ENCODE peak calls at places on chromosome X, in seven cellular contexts. A is brain microvascular endothelial cell, H is transverse colon, C is suprapubic skin, R is psoas muscle, G is H9, L is fibroblast of lung. W is an unnamed sample.

GRCh38 chrX:65596270-65596669 is 61.7 kb upstream of the LAS1L start:
- DNase-seq in G (no peak), C (no peak), A (peak; percentile 22), L (peak; percentile 57), H (peak; percentile 24), R (no peak), W (no peak)

GRCh38 chrX:110120025-110120424 is 117.1 kb downstream of the TMEM164 start:
- DNase-seq in C (no peak), A (no peak), H (no peak), G (no peak), L (no peak), R (no peak), W (no peak)

GRCh38 chrX:16870861-16871584 is 861 bp upstream of the RBBP7 start:
- DNase-seq in H (no peak), C (no peak), L (no peak), G (peak; percentile 73), A (no peak), R (peak; percentile 68), W (peak; percentile 43)

GRCh38 chrX:53379008-53379710 is 43.3 kb downstream of the SMC1A start:
- DNase-seq in C (no peak), L (no peak), R (no peak), G (no peak), A (no peak), H (no peak), W (no peak)

GRCh38 chrX:77412631-77413030 is 34.6 kb upstream of the FGF16 start:
- DNase-seq in C (no peak), G (no peak), A (no peak), H (no peak), L (no peak), R (no peak), W (no peak)

GRCh38 chrX:111719426-111720210 is 38.6 kb downstream of the ALG13 start:
- DNase-seq in H (no peak), C (no peak), A (peak; percentile 5), R (no peak), G (no peak), L (peak; percentile 6), W (no peak)

GRCh38 chrX:14228611-14229010 is 198.9 kb upstream of the GEMIN8 start:
- DNase-seq in C (no peak), R (no peak), L (no peak), G (no peak), A (no peak), H (no peak), W (no peak)

GRCh38 chrX:106220177-106220576 is 52.1 kb downstream of the PWWP3B start:
- DNase-seq in R (no peak), L (no peak), H (no peak), G (no peak), C (no peak), A (no peak), W (no peak)

GRCh38 chrX:77527233-77528001 is 80.2 kb downstream of the FGF16 start:
- DNase-seq in R (peak; percentile 50), H (no peak), A (no peak), G (peak; percentile 44), C (no peak), L (peak; percentile 42), W (peak; percentile 18)

GRCh38 chrX:148811236-148811635 is 310.8 kb downstream of the AFF2 start:
- DNase-seq in G (no peak), C (no peak), A (peak; percentile 0), H (no peak), R (no peak), L (peak; percentile 34), W (no peak)

GRCh38 chrX:7156879-7157278 is 8.9 kb upstream of the PUDP start:
- DNase-seq in R (no peak), L (no peak), C (no peak), G (no peak), A (no peak), H (no peak), W (no peak)

GRCh38 chrX:113726898-113727297 is 857.0 kb upstream of the HTR2C start:
- DNase-seq in C (no peak), L (no peak), G (no peak), H (no peak), A (no peak), R (no peak), W (no peak)

GRCh38 chrX:76454456-76454927 is 27.0 kb downstream of the MAGEE1 start:
- DNase-seq in C (no peak), L (peak; percentile 1), R (no peak), H (no peak), G (peak; percentile 30), A (peak; percentile 9), W (no peak)

GRCh38 chrX:148867596-148867995 is 367.2 kb downstream of the AFF2 start:
- DNase-seq in L (no peak), H (no peak), R (no peak), C (no peak), A (no peak), G (no peak), W (no peak)

GRCh38 chrX:14039344-14039743 is 9.7 kb upstream of the GEMIN8 start:
- DNase-seq in R (no peak), G (no peak), C (no peak), H (peak; percentile 61), L (peak; percentile 45), A (peak; percentile 53), W (peak; percentile 40)

GRCh38 chrX:154125356-154126040 is 18.5 kb upstream of the OPN1LW start:
- DNase-seq in R (no peak), G (no peak), A (no peak), H (no peak), L (peak; percentile 2), C (no peak), W (no peak)

GRCh38 chrX:50812995-50813842 is 775 bp downstream of the SHROOM4 start:
- DNase-seq in G (peak; percentile 36), R (peak; percentile 73), L (peak; percentile 39), A (peak; percentile 12), C (no peak), H (peak; percentile 25), W (peak; percentile 28)

GRCh38 chrX:131975851-131976250 is 47.3 kb upstream of the STK26 start:
- DNase-seq in H (no peak), L (no peak), A (no peak), R (no peak), G (no peak), C (no peak), W (no peak)

GRCh38 chrX:1754077-1754476 is 139.2 kb downstream of the ASMT start:
- DNase-seq in A (peak; percentile 77), G (no peak), H (no peak), R (no peak), C (no peak), L (no peak), W (no peak)

GRCh38 chrX:137052641-137053235 is 18.9 kb upstream of the GPR101 start:
- DNase-seq in C (no peak), A (no peak), G (peak; percentile 34), L (no peak), R (no peak), H (no peak), W (no peak)

GRCh38 chrX:116285506-116285905 is 115.0 kb downstream of the AGTR2 start:
- DNase-seq in L (no peak), C (no peak), A (peak; percentile 16), R (no peak), G (no peak), H (no peak), W (no peak)

GRCh38 chrX:15702488-15703371 is 35.3 kb upstream of the CA5B start:
- DNase-seq in H (no peak), L (no peak), C (no peak), G (no peak), R (peak; percentile 76), A (no peak), W (no peak)

GRCh38 chrX:97000682-97001393 is 117.1 kb downstream of the RPA4 start:
- DNase-seq in C (no peak), H (no peak), A (no peak), R (no peak), L (no peak), G (no peak), W (no peak)

GRCh38 chrX:85052636-85053343 is 49.1 kb downstream of the APOOL start:
- DNase-seq in C (no peak), A (peak; percentile 14), L (peak; percentile 81), G (no peak), H (no peak), R (no peak), W (no peak)

GRCh38 chrX:155148724-155149537 is 67.3 kb upstream of the VBP1 start:
- DNase-seq in A (peak; percentile 13), L (peak; percentile 16), R (no peak), G (no peak), H (peak; percentile 15), C (no peak), W (peak; percentile 60)
- TF ChIP-seq CTCF in A (peak; percentile 62), L (peak; percentile 56), R (peak; percentile 35), G (peak; percentile 66), H (peak; percentile 38), C (no peak), W (peak; percentile 56)

GRCh38 chrX:29315931-29316330 is 728.7 kb downstream of the IL1RAPL1 start:
- DNase-seq in R (no peak), G (no peak), A (no peak), L (no peak), C (no peak), H (no peak), W (no peak)

DNA sequence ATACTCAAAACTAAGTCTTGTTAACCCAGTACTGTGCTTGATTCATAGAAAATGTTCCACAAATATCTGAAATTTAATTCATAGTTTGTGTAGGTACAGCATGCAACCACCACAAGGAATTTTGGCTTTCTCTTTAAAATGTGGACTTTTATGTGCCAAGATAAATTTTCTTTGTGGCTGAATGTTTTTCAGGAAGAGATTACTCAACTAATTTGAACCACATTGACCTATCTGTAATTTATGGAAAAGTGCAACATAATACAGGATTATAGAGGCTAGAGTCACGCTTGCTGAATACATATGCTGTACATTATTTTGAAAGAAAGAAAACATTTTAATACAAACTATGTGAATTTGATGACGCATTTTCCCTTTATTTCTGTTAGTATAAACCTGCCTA is 730.8 kb downstream of the IL1RAPL1 start:
- DNase-seq in H (no peak), C (no peak), L (peak; percentile 58), R (no peak), A (no peak), G (no peak), W (no peak)
- H3K27ac ChIP-seq in H (no peak overlapping the region), C (no peak overlapping the region), L (no peak overlapping the region), R (no peak overlapping the region), A (no peak overlapping the region), G (no peak overlapping the region), W (no peak overlapping the region)

GRCh38 chrX:47723083-47723482 is 64.1 kb upstream of the UXT start:
- DNase-seq in A (no peak), L (no peak), H (no peak), G (no peak), R (no peak), C (no peak), W (no peak)

GRCh38 chrX:47722260-47722659 is 63.3 kb upstream of the UXT start:
- DNase-seq in A (no peak), G (no peak), H (no peak), L (no peak), C (no peak), R (no peak), W (no peak)

DNA sequence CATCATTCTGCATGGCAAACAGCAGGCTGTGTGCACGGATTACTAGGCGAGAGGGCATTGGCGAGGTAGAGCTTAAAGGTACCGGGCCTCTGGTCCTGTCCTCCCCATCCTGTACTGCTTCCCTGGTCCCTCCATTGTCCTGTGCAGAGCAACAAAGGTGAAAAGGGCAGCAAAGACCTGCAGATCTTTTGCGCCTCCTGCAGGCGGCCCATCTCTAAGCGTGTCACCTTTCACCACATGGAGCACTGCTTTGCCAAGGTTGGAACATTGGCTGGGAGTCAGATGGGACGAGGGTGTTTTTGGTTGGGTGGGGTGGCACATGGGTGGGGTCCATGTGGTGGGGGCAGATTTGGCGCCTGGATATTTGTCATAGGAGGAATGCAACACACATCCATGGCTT is 64.7 kb upstream of the UXT start:
- DNase-seq in L (no peak), H (no peak), G (peak; percentile 54), A (no peak), C (no peak), R (no peak), W (peak; percentile 31)
- TF ChIP-seq CTCF in L (no peak), H (no peak), G (peak; percentile 57), A (no peak), C (no peak), R (no peak), W (no peak)

GRCh38 chrX:37871626-37872302 is 24.4 kb upstream of the DYNLT3 start:
- DNase-seq in A (peak; percentile 91), H (no peak), L (peak; percentile 87), R (peak; percentile 45), C (no peak), G (no peak), W (peak; percentile 19)
- H3K27ac ChIP-seq in A (peak overlapping the region; percentile 66), H (no peak overlapping the region), L (peak overlapping the region; percentile 4), R (no peak overlapping the region), C (no peak overlapping the region), G (no peak overlapping the region), W (no peak overlapping the region)